ENCODE peak calls at places on chromosomes 5 and 9, in four cellular contexts. T, M, Q and D are unnamed samples.

GRCh38 chr9:32427111-32427873 is 42.8 kb downstream of the ACO1 start:
- DNase-seq in T (no peak), M (no peak), Q (no peak), D (no peak)

GRCh38 chr5:15715966-15716365 is 216.0 kb downstream of the FBXL7 start:
- DNase-seq in T (no peak), M (no peak), Q (no peak), D (no peak)

GRCh38 chr9:11893331-11893730 is 799.9 kb upstream of the TYRP1 start:
- DNase-seq in T (no peak), M (no peak), Q (no peak), D (no peak)

GRCh38 chr5:3024126-3024525 is 272.6 kb upstream of the IRX2 start:
- DNase-seq in T (no peak), M (no peak), Q (no peak), D (no peak)

GRCh38 chr5:761854-762685 is 22.5 kb downstream of the ZDHHC11B start:
- DNase-seq in T (peak), M (no peak), Q (no peak), D (no peak)

GRCh38 chr9:134149380-134149779 is 13.5 kb downstream of the WDR5 start:
- DNase-seq in T (no peak), M (no peak), Q (no peak), D (no peak)

GRCh38 chr5:80055491-80056170 is 20.5 kb downstream of the THBS4 start:
- DNase-seq in T (no peak), M (no peak), Q (no peak), D (no peak)

GRCh38 chr9:109063765-109064164 is 50.5 kb upstream of the CTNNAL1 start:
- DNase-seq in T (no peak), M (no peak), Q (no peak), D (peak)

GRCh38 chr5:91189480-91190332 is 193.4 kb downstream of the ARRDC3 start:
- DNase-seq in T (peak), M (peak), Q (no peak), D (peak)

GRCh38 chr9:107472581-107473335 is 16.8 kb downstream of the KLF4 start:
- DNase-seq in T (no peak), M (no peak), Q (no peak), D (no peak)

GRCh38 chr9:127537792-127538191 is 74.3 kb upstream of the STXBP1 start:
- DNase-seq in T (no peak), M (no peak), Q (peak), D (no peak)

GRCh38 chr9:77916410-77916819 is 115.2 kb downstream of the GNAQ start:
- DNase-seq in T (no peak), M (no peak), Q (no peak), D (no peak)

GRCh38 chr5:148846930-148847329 is 20.5 kb downstream of the ADRB2 start:
- DNase-seq in T (no peak), M (no peak), Q (no peak), D (no peak)

GRCh38 chr5:127567026-127567768 is 49.8 kb downstream of the PRRC1 start:
- DNase-seq in T (no peak), M (no peak), Q (no peak), D (no peak)

GRCh38 chr9:14097215-14097614 is 216.7 kb downstream of the NFIB start:
- DNase-seq in T (no peak), M (no peak), Q (no peak), D (no peak)

GRCh38 chr5:174843263-174844250 is 119.2 kb downstream of the MSX2 start:
- DNase-seq in T (peak), M (no peak), Q (no peak), D (no peak)

GRCh38 chr5:68319316-68320093 is 103.9 kb downstream of the PIK3R1 start:
- DNase-seq in T (no peak), M (peak), Q (no peak), D (no peak)

GRCh38 chr9:91187965-91188344 is 173.8 kb downstream of the AUH start:
- DNase-seq in T (peak), M (peak), Q (no peak), D (no peak)

GRCh38 chr5:53601570-53601969 is 41.1 kb downstream of the NDUFS4 start:
- DNase-seq in T (no peak), M (no peak), Q (no peak), D (no peak)

GRCh38 chr5:33969572-33970452 is 14.7 kb downstream of the SLC45A2 start:
- DNase-seq in T (no peak), M (no peak), Q (no peak), D (peak)

GRCh38 chr9:121849554-121849953 is 198.1 kb downstream of the DAB2IP start:
- DNase-seq in T (no peak), M (no peak), Q (no peak), D (no peak)

GRCh38 chr5:38725419-38725865 is 120.4 kb upstream of the OSMR start:
- DNase-seq in T (no peak), M (no peak), Q (no peak), D (no peak)

GRCh38 chr9:2802494-2802921 is 41.4 kb downstream of the PUM3 start:
- DNase-seq in T (no peak), M (no peak), Q (no peak), D (no peak)

GRCh38 chr9:6305954-6306563 is 22.1 kb upstream of the TPD52L3 start:
- DNase-seq in T (no peak), M (peak), Q (no peak), D (no peak)

GRCh38 chr5:930853-931252 is 38.2 kb downstream of the TRIP13 start:
- DNase-seq in T (no peak), M (no peak), Q (no peak), D (no peak)

GRCh38 chr5:168851902-168852321 is 272.7 kb upstream of the PANK3 start:
- DNase-seq in T (no peak), M (peak), Q (no peak), D (peak)

GRCh38 chr9:30723656-30724055 is 1660.8 kb upstream of the ACO1 start:
- DNase-seq in T (no peak), M (no peak), Q (no peak), D (no peak)

GRCh38 chr5:174063092-174063756 is 17.7 kb downstream of the NSG2 start:
- DNase-seq in T (no peak), M (no peak), Q (no peak), D (no peak)

GRCh38 chr9:97970106-97970505 is 13.0 kb upstream of the ANP32B start:
- DNase-seq in T (no peak), M (no peak), Q (no peak), D (no peak)
- H3K4me3 ChIP-seq in T (no peak), M (no peak), Q (no peak), D (no peak)

DNA sequence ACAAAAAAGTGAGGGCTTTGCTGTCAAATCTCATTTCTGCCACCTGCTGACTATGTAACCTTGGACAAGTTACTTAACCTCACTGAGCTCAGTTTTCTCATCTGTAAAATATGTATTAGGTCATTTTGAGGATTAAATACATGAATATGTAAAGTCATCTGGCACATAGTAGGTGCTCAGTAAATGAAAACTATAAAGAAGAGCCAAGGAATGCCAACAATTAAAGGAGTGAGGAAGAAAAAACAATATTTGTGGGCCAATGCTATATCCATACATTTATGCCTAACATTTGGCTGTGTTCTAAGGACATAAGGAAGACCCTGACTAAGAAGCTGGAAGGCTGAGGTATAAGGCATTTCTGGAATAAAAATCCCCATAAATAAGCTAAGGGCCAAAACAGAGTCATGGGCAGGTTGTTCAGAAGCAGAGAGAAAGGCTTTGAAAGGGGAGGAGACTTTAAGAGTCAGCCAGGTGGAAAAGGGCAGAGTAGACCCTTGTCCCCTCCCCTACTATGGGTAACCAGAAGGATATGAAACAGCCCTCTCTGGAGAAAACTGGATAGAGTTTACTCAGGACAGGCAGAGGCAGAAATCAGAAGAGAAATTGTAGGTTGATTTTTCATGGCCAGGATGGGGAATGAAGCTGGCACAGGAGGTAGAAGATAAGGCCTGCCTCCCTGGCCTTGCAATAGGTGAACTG is 47.6 kb upstream of the SIL1 start:
- DNase-seq in T (no peak), M (no peak), Q (no peak), D (no peak)
- TF ChIP-seq CTCF in T (no peak), M (no peak), Q (no peak), D (no peak)

DNA sequence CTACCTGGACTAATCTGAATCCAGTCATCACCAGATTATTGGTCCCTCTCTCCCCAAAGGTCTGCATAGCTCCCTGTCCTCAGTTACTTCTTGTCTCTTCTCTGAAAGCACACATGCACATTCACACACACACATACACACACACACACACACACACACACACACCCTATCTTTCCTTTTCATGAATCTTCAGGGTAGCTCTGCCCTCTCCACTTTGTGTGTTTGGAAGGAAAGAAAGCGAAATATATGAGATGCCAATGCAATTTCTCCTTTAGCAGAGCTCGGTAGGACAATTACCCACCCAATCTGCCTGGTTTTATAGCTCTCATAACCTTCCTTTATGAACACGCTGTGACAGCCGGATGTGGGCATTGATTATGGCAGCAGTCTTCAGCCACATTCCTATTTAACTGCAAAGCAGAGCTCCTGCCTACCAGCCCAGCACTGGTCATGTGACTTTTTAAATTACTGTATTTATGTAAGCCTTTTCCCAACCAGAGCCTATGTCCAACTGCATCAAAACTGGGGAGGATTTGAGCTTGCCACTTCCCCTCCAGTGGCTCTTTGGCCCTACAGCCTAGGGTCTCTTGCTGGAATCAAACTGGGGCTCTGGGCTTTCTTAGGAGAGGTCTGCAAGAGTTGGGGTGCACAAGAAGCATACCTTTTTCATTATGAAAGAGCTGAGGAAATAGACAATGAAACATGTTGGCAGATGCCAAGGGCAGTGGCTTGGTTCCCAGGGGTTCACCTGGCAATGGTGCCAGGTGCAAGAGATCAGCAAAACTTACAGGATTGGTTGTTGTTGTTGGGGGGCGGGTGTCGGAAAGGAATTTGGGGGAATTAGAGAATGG is 20.8 kb upstream of the MATR3 start:
- DNase-seq in T (no peak), M (peak), Q (peak), D (no peak)
- H3K4me3 ChIP-seq in T (no peak), M (no peak), Q (peak), D (peak)

GRCh38 chr5:131164931-131165727 is at the start of gene HINT1:
- DNase-seq in T (peak), M (peak), Q (peak), D (peak)
- TF ChIP-seq CTCF in T (no peak), M (no peak), Q (no peak), D (no peak)